ENCODE peak calls at places on chromosomes 12 and 14, in six cellular contexts. G is left lung; U is CD4-positive, alpha-beta T cell; D is psoas muscle; E is heart left ventricle; H is right lobe of liver. B is an unnamed sample.

GRCh38 chr12:102429755-102430154 is 50.6 kb downstream of the IGF1 start:
- DNase-seq in E (no peak), H (no peak), D (peak), U (no peak), G (no peak), B (no peak)

GRCh38 chr12:112309797-112310196 is 72.4 kb downstream of the HECTD4 start:
- DNase-seq in H (no peak), U (no peak), D (no peak), G (no peak), E (no peak), B (no peak)

GRCh38 chr12:27844427-27845090 is 64.5 kb upstream of the MANSC4 start:
- DNase-seq in H (no peak), E (no peak), D (no peak), U (no peak), G (no peak), B (no peak)

GRCh38 chr12:130968611-130969010 is 14.9 kb downstream of the ADGRD1 start:
- DNase-seq in U (no peak), H (no peak), D (no peak), G (no peak), E (no peak), B (no peak)

GRCh38 chr12:104426926-104427546 is 29.7 kb upstream of the CHST11 start:
- DNase-seq in E (no peak), G (no peak), U (no peak), D (no peak), H (no peak), B (no peak)

GRCh38 chr14:58813745-58814144 is 176.0 kb downstream of the DACT1 start:
- DNase-seq in U (no peak), G (no peak), H (no peak), E (no peak), D (no peak), B (no peak)

GRCh38 chr14:23123419-23123818 is 4.4 kb upstream of the CEBPE start:
- DNase-seq in H (no peak), G (peak), U (no peak), E (peak), D (peak), B (peak)

GRCh38 chr12:53389702-53390101 is 9.7 kb downstream of the SP1 start:
- DNase-seq in G (no peak), U (no peak), D (no peak), H (no peak), E (no peak), B (no peak)

GRCh38 chr12:111024205-111024794 is 103.9 kb upstream of the MYL2 start:
- DNase-seq in D (peak), U (peak), G (peak), E (peak), H (peak), B (peak)

GRCh38 chr14:21894003-21894897 is 220.6 kb upstream of the OR4E1 start:
- DNase-seq in E (no peak), G (no peak), D (no peak), H (no peak), U (peak), B (no peak)

GRCh38 chr12:96240656-96241055 is 46.5 kb downstream of the ELK3 start:
- DNase-seq in D (no peak), H (no peak), E (no peak), U (no peak), G (no peak), B (no peak)

GRCh38 chr12:28780960-28781359 is 368.1 kb upstream of the FAR2 start:
- DNase-seq in H (no peak), G (no peak), D (no peak), U (no peak), E (no peak), B (no peak)

GRCh38 chr12:34290191-34290995 is 268.1 kb downstream of the ALG10 start:
- DNase-seq in H (no peak), E (no peak), D (peak), G (no peak), U (no peak), B (no peak)

GRCh38 chr12:72273499-72273837 is 1.3 kb downstream of the TRHDE start:
- DNase-seq in E (no peak), G (no peak), H (no peak), U (no peak), D (no peak), B (no peak)

GRCh38 chr12:6312529-6313325 is 2.2 kb downstream of the PLEKHG6 start:
- DNase-seq in H (peak), U (no peak), G (peak), E (no peak), D (no peak), B (peak)

GRCh38 chr14:39467889-39468524 is 35.8 kb upstream of the FBXO33 start:
- DNase-seq in U (no peak), E (no peak), H (no peak), D (no peak), G (no peak), B (no peak)

GRCh38 chr14:35390577-35391387 is 13.8 kb downstream of the NFKBIA start:
- DNase-seq in G (no peak), U (no peak), E (no peak), H (no peak), D (no peak), B (peak)

GRCh38 chr12:12091977-12092663 is 21.4 kb downstream of the BCL2L14 start:
- DNase-seq in H (no peak), U (no peak), D (no peak), G (no peak), E (no peak), B (no peak)

GRCh38 chr14:77989441-77989891 is 180.7 kb upstream of the NRXN3 start:
- DNase-seq in D (no peak), G (no peak), U (no peak), H (no peak), E (peak), B (no peak)

GRCh38 chr12:47772738-47773061 is 338 bp upstream of the SLC48A1 start:
- DNase-seq in U (no peak), E (no peak), G (no peak), H (no peak), D (no peak), B (no peak)
- H3K27ac ChIP-seq in U (no peak), E (peak), G (peak), H (no peak), D (peak), B (peak)

GRCh38 chr12:43937947-43938346 is 102.1 kb downstream of the TMEM117 start:
- DNase-seq in U (no peak), H (no peak), G (no peak), D (no peak), E (no peak), B (peak)
- TF ChIP-seq CTCF in U (no peak), H (no peak), G (no peak), D (no peak), E (no peak), B (no peak)

GRCh38 chr14:95250126-95250824 is 69.4 kb downstream of the CLMN start:
- DNase-seq in U (no peak), H (no peak), E (no peak), G (no peak), D (no peak), B (no peak)
- H3K27ac ChIP-seq in U (no peak), H (no peak), E (no peak), G (no peak), D (no peak), B (no peak)

GRCh38 chr14:46951103-46951502 is 299.5 kb upstream of the RPL10L start:
- DNase-seq in U (no peak), H (no peak), E (no peak), D (no peak), G (no peak), B (no peak)
- TF ChIP-seq CTCF in U (no peak), H (no peak), E (no peak), D (no peak), G (no peak), B (no peak)